ENCODE peak calls at places on chromosomes 2 and 18, in nine cellular contexts. C is ovary, L is cardiac muscle cell, A is brain microvascular endothelial cell, T is Panc1, S is K562, E is esophagus muscularis mucosa, H is Karpas-422, R is neural progenitor cell. F is an unnamed sample. For H3K27me3, the result is how much of the 10 kb centered on the place peaks cover.

GRCh38 chr2:63861220-63861822 is 19.6 kb downstream of the UGP2 start:
- DNase-seq in T (no peak), R (peak), E (no peak), H (peak), A (peak), L (peak), S (peak), C (peak), F (no peak)

GRCh38 chr2:231714639-231715498 is 6.5 kb downstream of the PTMA start:
- DNase-seq in E (no peak), T (no peak), A (peak), S (peak), H (peak), R (peak), C (peak), L (peak), F (no peak)

GRCh38 chr2:174161490-174161889 is 86.8 kb downstream of the OLA1 start:
- DNase-seq in A (no peak), E (no peak), H (peak), C (no peak), R (no peak), T (no peak), S (no peak), L (no peak), F (no peak)

GRCh38 chr2:219688560-219689445 is 61.4 kb downstream of the SLC4A3 start:
- DNase-seq in E (no peak), R (no peak), A (peak), L (peak), S (no peak), T (no peak), C (peak), H (peak), F (no peak)

GRCh38 chr18:48982269-48982668 is 31.5 kb upstream of the SMAD7 start:
- DNase-seq in H (no peak), T (no peak), R (no peak), C (no peak), E (no peak), A (no peak), S (peak), L (no peak), F (no peak)

GRCh38 chr2:21367421-21367820 is 243.7 kb downstream of the TDRD15 start:
- DNase-seq in S (no peak), L (no peak), A (peak), C (no peak), H (no peak), E (no peak), R (no peak), T (no peak), F (no peak)

GRCh38 chr2:237165405-237166276 is 80.0 kb downstream of the COPS8 start:
- DNase-seq in R (peak), E (peak), A (no peak), T (no peak), L (peak), S (no peak), H (no peak), C (no peak), F (no peak)

GRCh38 chr18:28087173-28087563 is 89.8 kb downstream of the CDH2 start:
- DNase-seq in R (no peak), H (no peak), E (no peak), C (no peak), S (no peak), L (peak), T (no peak), A (no peak), F (no peak)

GRCh38 chr2:159131882-159132281 is 154.6 kb downstream of the WDSUB1 start:
- DNase-seq in T (no peak), A (peak), S (no peak), H (no peak), L (peak), C (peak), E (no peak), R (no peak), F (peak)

GRCh38 chr2:113156278-113157107 is 17.3 kb upstream of the PSD4 start:
- DNase-seq in H (no peak), R (no peak), C (no peak), S (no peak), E (no peak), A (no peak), T (no peak), L (no peak), F (no peak)

GRCh38 chr2:233940376-233941276 is 23.5 kb downstream of the TRPM8 start:
- DNase-seq in C (no peak), E (no peak), H (no peak), T (no peak), A (no peak), S (no peak), R (no peak), L (no peak), F (no peak)

GRCh38 chr2:215189393-215189792 is 51.0 kb upstream of the ABCA12 start:
- DNase-seq in T (no peak), S (no peak), A (no peak), C (no peak), E (no peak), H (no peak), L (no peak), R (no peak), F (no peak)

GRCh38 chr18:36636237-36636792 is 192.5 kb downstream of the TPGS2 start:
- DNase-seq in E (no peak), H (peak), C (no peak), R (no peak), T (no peak), L (no peak), S (no peak), A (no peak), F (no peak)

GRCh38 chr2:199602271-199602895 is 144.6 kb upstream of the SATB2 start:
- DNase-seq in R (peak), S (no peak), L (peak), T (no peak), C (no peak), A (no peak), E (no peak), H (no peak), F (no peak)

GRCh38 chr2:74391209-74391579 is 11.1 kb upstream of the DCTN1 start:
- DNase-seq in C (no peak), S (peak), H (peak), A (no peak), T (no peak), E (no peak), L (peak), R (no peak), F (no peak)

GRCh38 chr2:128510701-128511100 is 192.0 kb upstream of the HS6ST1 start:
- DNase-seq in L (peak), E (no peak), C (no peak), T (no peak), S (no peak), R (no peak), A (peak), H (no peak), F (peak)

GRCh38 chr2:42225573-42225972 is 56.4 kb downstream of the EML4 start:
- DNase-seq in R (no peak), A (no peak), L (no peak), S (no peak), H (no peak), T (no peak), E (no peak), C (no peak), F (no peak)

GRCh38 chr2:188303363-188304031 is 11.8 kb downstream of the GULP1 start:
- DNase-seq in H (no peak), L (no peak), E (no peak), A (peak), C (no peak), T (no peak), S (no peak), R (peak), F (no peak)

GRCh38 chr18:11163668-11164067 is 14.3 kb upstream of the PIEZO2 start:
- DNase-seq in S (no peak), H (no peak), L (peak), C (no peak), T (no peak), A (no peak), E (no peak), R (peak), F (no peak)

GRCh38 chr2:56705713-56706112 is 521.9 kb downstream of the CCDC85A start:
- DNase-seq in T (no peak), C (no peak), L (no peak), A (no peak), H (no peak), R (no peak), S (no peak), E (no peak), F (no peak)

GRCh38 chr2:108297436-108298141 is 8.9 kb downstream of the SULT1C2 start:
- DNase-seq in S (no peak), R (no peak), T (no peak), H (no peak), C (no peak), L (peak), A (peak), E (no peak), F (peak)

GRCh38 chr2:65737452-65738011 is 305.1 kb upstream of the SPRED2 start:
- DNase-seq in C (no peak), R (no peak), L (no peak), A (no peak), T (no peak), E (no peak), H (peak), S (no peak), F (no peak)

GRCh38 chr18:11946756-11947155 is 34.6 kb upstream of the IMPA2 start:
- DNase-seq in L (peak), T (no peak), S (no peak), A (peak), R (peak), E (no peak), H (no peak), C (peak), F (no peak)

GRCh38 chr2:230714122-230714453 is 1.4 kb downstream of the CAB39 start:
- DNase-seq in H (peak), S (no peak), T (no peak), C (no peak), A (peak), E (no peak), R (peak), L (peak), F (no peak)

DNA sequence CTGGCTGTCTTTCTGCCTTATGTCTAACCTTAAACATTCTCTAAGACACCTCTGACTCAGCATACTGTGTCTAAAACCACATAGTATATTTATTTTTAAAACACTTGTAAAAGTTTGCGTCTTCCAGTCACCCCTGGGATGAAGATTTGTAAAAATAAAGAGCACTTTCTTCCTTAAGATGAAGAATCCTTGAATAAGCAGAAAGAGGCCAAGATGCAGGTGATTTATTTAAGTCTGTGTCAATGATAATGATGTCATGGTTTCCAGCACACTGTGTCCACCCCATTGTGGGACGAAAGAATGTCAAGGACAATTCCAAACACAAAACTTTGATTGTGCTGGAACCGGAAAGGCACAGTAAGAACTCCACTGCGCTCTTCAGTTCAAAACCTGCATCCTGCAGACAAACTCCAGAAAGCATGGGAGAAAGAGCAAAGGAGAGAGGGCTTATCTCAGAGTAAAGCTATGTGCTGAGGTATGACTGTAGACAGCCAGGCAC is 92.9 kb downstream of the ZEB2 start:
- DNase-seq in H (no peak), T (no peak), R (no peak), A (peak), E (no peak), C (peak), L (peak), S (no peak), F (peak)
- H3K27ac ChIP-seq in H (peak), T (no peak), R (no peak), A (peak), E (peak), C (peak), L (peak), S (no peak), F (peak)

GRCh38 chr2:207241198-207241597 is 75.5 kb upstream of the KLF7 start:
- DNase-seq in A (no peak), R (no peak), L (no peak), S (no peak), H (no peak), E (no peak), T (no peak), C (no peak), F (no peak)
- H3K4me3 ChIP-seq in A (no peak), R (no peak), L (no peak), S (no peak), H (no peak), E (no peak), T (no peak), C (no peak), F (no peak)

GRCh38 chr2:242047963-242048362 is 178.4 kb downstream of the RTP5 start:
- DNase-seq in L (no peak), C (no peak), A (no peak), S (no peak), H (no peak), E (no peak), R (no peak), T (no peak), F (no peak)
- H3K27me3 ChIP-seq in L (under half), C (under half), A (under half), S (under half), H (under half), E (under half), R (half or more), T (under half), F (under half)

DNA sequence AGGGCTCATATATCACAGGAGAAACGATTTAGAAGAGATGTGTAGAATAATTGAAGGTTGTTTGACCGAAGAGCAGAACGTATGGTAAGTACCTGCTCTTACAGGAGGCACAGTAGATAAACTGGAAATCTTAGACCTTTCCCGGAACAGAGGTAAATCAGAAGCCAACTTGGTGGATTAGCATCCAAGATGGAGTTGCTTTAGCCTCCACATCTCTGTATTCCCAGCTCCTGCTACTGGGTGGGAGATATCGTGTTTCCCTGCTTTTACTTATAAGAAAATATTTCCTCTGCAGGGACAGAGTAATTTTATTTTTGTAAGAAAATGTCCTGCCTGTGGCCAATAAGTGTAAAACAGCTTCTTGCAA is 164.5 kb downstream of the SLC39A10 start:
- DNase-seq in L (no peak), S (no peak), A (no peak), E (no peak), C (no peak), T (no peak), R (no peak), H (no peak), F (no peak)
- H3K27ac ChIP-seq in L (no peak), S (no peak), A (no peak), E (no peak), C (no peak), T (no peak), R (no peak), H (no peak), F (no peak)

GRCh38 chr18:56112984-56113383 is 525.0 kb upstream of the TCF4 start:
- DNase-seq in A (no peak), R (no peak), T (no peak), C (no peak), S (no peak), H (no peak), E (no peak), L (no peak), F (no peak)
- H3K4me3 ChIP-seq in A (no peak), R (no peak), T (no peak), C (no peak), S (no peak), H (no peak), E (no peak), L (no peak), F (no peak)

GRCh38 chr2:104849036-104849551 is 4.8 kb upstream of the POU3F3 start:
- DNase-seq in A (no peak), T (no peak), E (no peak), L (no peak), C (no peak), S (no peak), H (no peak), R (no peak), F (no peak)
- H3K27me3 ChIP-seq in A (half or more), T (half or more), E (under half), L (half or more), C (under half), S (under half), H (under half), R (half or more), F (half or more)

GRCh38 chr18:2108581-2108980 is 462.7 kb downstream of the METTL4 start:
- DNase-seq in C (no peak), S (no peak), T (no peak), R (no peak), A (peak), E (no peak), H (no peak), L (no peak), F (no peak)
- H3K27ac ChIP-seq in C (no peak), S (no peak), T (no peak), R (no peak), A (no peak), E (no peak), H (no peak), L (no peak), F (no peak)

F was measured in AG04450.